ENCODE peak calls at places on chromosomes 12 and 14, in four cellular contexts. One of them, this sample, is unnamed.

GRCh38 chr14:58572092-58572853 is 65.5 kb upstream of the DACT1 start:
- DNase-seq in K562: no peak
- DNase-seq in GM12878: no peak
- DNase-seq in HL-60: no peak
- DNase-seq in this sample: no peak

GRCh38 chr14:105255021-105255507 is 6.7 kb downstream of the BTBD6 start:
- DNase-seq in K562: no peak
- DNase-seq in GM12878: no peak
- DNase-seq in HL-60: no peak
- DNase-seq in this sample: no peak

GRCh38 chr14:65371784-65372183 is 40.7 kb upstream of the FUT8 start:
- DNase-seq in K562: no peak
- DNase-seq in GM12878: no peak
- DNase-seq in HL-60: no peak
- DNase-seq in this sample: no peak

GRCh38 chr14:73879027-73879426 is 7.6 kb upstream of the ZNF410 start:
- DNase-seq in K562: no peak
- DNase-seq in GM12878: no peak
- DNase-seq in HL-60: no peak
- DNase-seq in this sample: no peak

GRCh38 chr14:35405304-35405996 is 901 bp upstream of the NFKBIA start:
- DNase-seq in K562: no peak
- DNase-seq in GM12878: no peak
- DNase-seq in HL-60: no peak
- DNase-seq in this sample: no peak

GRCh38 chr12:6697584-6698351 is 2.8 kb downstream of the PIANP start:
- DNase-seq in K562: peak; percentile 64
- DNase-seq in GM12878: no peak
- DNase-seq in HL-60: peak; percentile 32
- DNase-seq in this sample: no peak

GRCh38 chr14:25042362-25043299 is 7.3 kb downstream of the STXBP6 start:
- DNase-seq in K562: peak; percentile 49
- DNase-seq in GM12878: no peak
- DNase-seq in HL-60: no peak
- DNase-seq in this sample: no peak

GRCh38 chr12:123942911-123943648 is 29.6 kb downstream of the CCDC92 start:
- DNase-seq in K562: no peak
- DNase-seq in GM12878: no peak
- DNase-seq in HL-60: no peak
- DNase-seq in this sample: no peak

GRCh38 chr12:66168410-66168809 is 1.4 kb downstream of the TMBIM4 start:
- DNase-seq in K562: peak; percentile 54
- DNase-seq in GM12878: no peak
- DNase-seq in HL-60: peak; percentile 29
- DNase-seq in this sample: no peak

GRCh38 chr12:128365032-128365431 is 98.1 kb downstream of the TMEM132C start:
- DNase-seq in K562: no peak
- DNase-seq in GM12878: no peak
- DNase-seq in HL-60: no peak
- DNase-seq in this sample: no peak

GRCh38 chr12:53816360-53817020 is 64.7 kb upstream of the CISTR start:
- DNase-seq in K562: no peak
- DNase-seq in GM12878: no peak
- DNase-seq in HL-60: no peak
- DNase-seq in this sample: no peak

GRCh38 chr12:22978962-22979361 is 354.0 kb downstream of the ETNK1 start:
- DNase-seq in K562: no peak
- DNase-seq in GM12878: no peak
- DNase-seq in HL-60: no peak
- DNase-seq in this sample: no peak

GRCh38 chr12:68809190-68810026 is 1.4 kb downstream of the MDM2 start:
- DNase-seq in K562: no peak
- DNase-seq in GM12878: no peak
- DNase-seq in HL-60: no peak
- DNase-seq in this sample: no peak

GRCh38 chr12:168763-169525 is 45.0 kb downstream of the SLC6A12 start:
- DNase-seq in K562: no peak
- DNase-seq in GM12878: no peak
- DNase-seq in HL-60: peak; percentile 17
- DNase-seq in this sample: no peak

GRCh38 chr12:80846930-80847329 is 90.8 kb downstream of the LIN7A start:
- DNase-seq in K562: no peak
- DNase-seq in GM12878: no peak
- DNase-seq in HL-60: no peak
- DNase-seq in this sample: no peak

GRCh38 chr12:129825316-129825715 is 78.5 kb downstream of the TMEM132D start:
- DNase-seq in K562: no peak
- DNase-seq in GM12878: no peak
- DNase-seq in HL-60: no peak
- DNase-seq in this sample: no peak

GRCh38 chr14:68734231-68734732 is 58.6 kb downstream of the ZFP36L1 start:
- DNase-seq in K562: no peak
- DNase-seq in GM12878: peak; percentile 48
- DNase-seq in HL-60: peak; percentile 33
- DNase-seq in this sample: peak; percentile 38

GRCh38 chr12:10722502-10722904 is 620 bp downstream of the YBX3 start:
- DNase-seq in K562: peak; percentile 43
- DNase-seq in GM12878: no peak
- DNase-seq in HL-60: peak; percentile 37
- DNase-seq in this sample: peak; percentile 50

GRCh38 chr12:50567926-50568325 is 63.1 kb downstream of the DIP2B start:
- DNase-seq in K562: no peak
- DNase-seq in GM12878: no peak
- DNase-seq in HL-60: no peak
- DNase-seq in this sample: no peak

GRCh38 chr12:124636138-124636968 is 68.9 kb upstream of the NCOR2 start:
- DNase-seq in K562: peak; percentile 92
- DNase-seq in GM12878: peak; percentile 11
- DNase-seq in HL-60: peak; percentile 22
- DNase-seq in this sample: no peak

GRCh38 chr14:77641534-77642341 is 25.3 kb upstream of the SPTLC2 start:
- DNase-seq in K562: no peak
- DNase-seq in GM12878: peak; percentile 16
- DNase-seq in HL-60: peak; percentile 67
- DNase-seq in this sample: no peak

GRCh38 chr14:105710119-105711057 is 184.0 kb downstream of the TMEM121 start:
- DNase-seq in K562: no peak
- DNase-seq in GM12878: no peak
- DNase-seq in HL-60: no peak
- DNase-seq in this sample: no peak

GRCh38 chr14:43483415-43483814 is 1023.7 kb downstream of the FSCB start:
- DNase-seq in K562: no peak
- DNase-seq in GM12878: no peak
- DNase-seq in HL-60: no peak
- DNase-seq in this sample: no peak

GRCh38 chr12:16984484-16984883 is 378.5 kb upstream of the LMO3 start:
- DNase-seq in K562: no peak
- DNase-seq in GM12878: no peak
- DNase-seq in HL-60: no peak
- DNase-seq in this sample: no peak

GRCh38 chr12:99054601-99055128 is 409.6 kb downstream of the APAF1 start:
- DNase-seq in K562: no peak
- DNase-seq in GM12878: no peak
- DNase-seq in HL-60: no peak
- DNase-seq in this sample: no peak

GRCh38 chr12:51921017-51921725 is 13.9 kb downstream of the ACVRL1 start:
- DNase-seq in K562: no peak
- DNase-seq in GM12878: no peak
- DNase-seq in HL-60: no peak
- DNase-seq in this sample: no peak

GRCh38 chr14:98633380-98633779 is 638.6 kb downstream of the BCL11B start:
- DNase-seq in K562: no peak
- DNase-seq in GM12878: no peak
- DNase-seq in HL-60: no peak
- DNase-seq in this sample: no peak

GRCh38 chr12:63792333-63792732 is 12.6 kb downstream of the RXYLT1 start:
- DNase-seq in K562: no peak
- DNase-seq in GM12878: no peak
- DNase-seq in HL-60: no peak
- DNase-seq in this sample: no peak

GRCh38 chr14:22850944-22851790 is 14.8 kb downstream of the MMP14 start:
- DNase-seq in K562: no peak
- DNase-seq in GM12878: no peak
- DNase-seq in HL-60: peak; percentile 73
- DNase-seq in this sample: no peak

DNA sequence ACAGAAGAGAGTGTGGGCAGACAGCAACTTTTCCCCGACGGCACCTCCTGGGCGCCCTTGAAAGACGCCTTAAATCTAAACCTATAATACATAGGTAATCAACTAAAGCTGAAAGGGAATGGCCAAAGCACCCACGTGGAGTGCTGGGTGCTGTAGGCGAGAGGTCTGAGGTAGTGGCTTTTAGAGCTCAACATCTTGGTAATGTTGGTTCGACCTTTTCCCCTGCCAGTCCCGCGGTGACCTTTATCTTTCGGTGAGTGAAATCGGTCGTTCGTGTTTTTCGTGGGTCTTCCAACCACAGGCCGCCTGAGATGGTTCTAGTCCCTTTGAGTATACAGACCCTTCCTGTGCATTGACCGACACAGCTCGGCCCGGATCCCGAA is 9.1 kb downstream of the OR6S1 start:
- DNase-seq in K562: no peak
- DNase-seq in GM12878: no peak
- DNase-seq in HL-60: peak; percentile 23
- DNase-seq in this sample: no peak
- TF ChIP-seq SPI1 in K562: no peak
- TF ChIP-seq SPI1 in GM12878: no peak
- TF ChIP-seq SPI1 in HL-60: no peak
- TF ChIP-seq SPI1 in this sample: no peak

DNA sequence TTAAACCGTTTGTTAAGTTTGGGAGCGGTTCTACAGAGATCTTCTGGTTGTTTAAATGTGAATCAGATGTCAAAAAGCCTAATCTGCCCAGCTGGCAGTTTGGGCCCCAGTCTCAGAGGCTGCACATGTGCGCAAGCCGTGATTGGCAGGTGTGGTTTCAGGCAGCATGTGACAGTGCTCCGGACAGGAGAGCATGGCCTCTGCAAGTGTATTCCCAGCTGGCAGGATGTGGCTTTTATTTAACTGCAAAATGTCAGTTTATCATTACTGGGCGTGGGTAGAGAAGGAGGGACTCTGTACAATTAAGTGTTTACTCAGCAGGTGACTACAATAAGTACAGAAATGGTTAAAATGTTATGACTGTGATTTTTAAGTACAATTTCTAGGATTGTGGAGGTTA is 77.5 kb downstream of the PELI2 start:
- DNase-seq in K562: no peak
- DNase-seq in GM12878: peak; percentile 30
- DNase-seq in HL-60: peak; percentile 69
- DNase-seq in this sample: no peak
- TF ChIP-seq SPI1 in K562: no peak
- TF ChIP-seq SPI1 in GM12878: no peak
- TF ChIP-seq SPI1 in HL-60: no peak
- TF ChIP-seq SPI1 in this sample: no peak

GRCh38 chr12:114241973-114242434 is 163.9 kb downstream of the TBX5 start:
- DNase-seq in K562: peak; percentile 41
- DNase-seq in GM12878: peak; percentile 8
- DNase-seq in HL-60: no peak
- DNase-seq in this sample: no peak

GRCh38 chr12:114240288-114240687 is 165.7 kb downstream of the TBX5 start:
- DNase-seq in K562: no peak
- DNase-seq in GM12878: no peak
- DNase-seq in HL-60: no peak
- DNase-seq in this sample: no peak

GRCh38 chr12:114248527-114248926 is 157.4 kb downstream of the TBX5 start:
- DNase-seq in K562: no peak
- DNase-seq in GM12878: no peak
- DNase-seq in HL-60: no peak
- DNase-seq in this sample: no peak

DNA sequence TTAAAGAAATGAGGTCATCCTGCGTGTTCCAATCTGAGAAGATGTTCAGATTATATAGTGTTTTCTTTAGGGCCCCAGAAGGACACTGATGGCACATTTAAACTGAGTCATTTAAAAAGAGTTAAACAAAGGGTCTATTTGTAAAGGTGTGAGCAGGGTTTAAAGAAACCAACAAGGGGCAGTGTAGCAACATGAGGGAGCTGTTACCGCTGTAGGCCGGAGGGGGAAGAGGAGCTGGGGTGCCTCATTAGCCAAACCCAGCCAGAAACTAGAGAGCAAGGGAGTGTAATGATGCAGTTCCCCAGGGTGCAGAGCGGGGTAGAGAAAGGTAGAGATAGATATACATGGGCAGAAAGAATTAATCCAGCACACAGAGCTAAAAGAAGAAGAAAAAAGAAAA is 160.4 kb downstream of the TBX5 start:
- DNase-seq in K562: peak; percentile 3
- DNase-seq in GM12878: no peak
- DNase-seq in HL-60: no peak
- DNase-seq in this sample: no peak
- TF ChIP-seq SPI1 in K562: no peak
- TF ChIP-seq SPI1 in GM12878: no peak
- TF ChIP-seq SPI1 in HL-60: no peak
- TF ChIP-seq SPI1 in this sample: no peak

GRCh38 chr12:71848212-71848611 is 8.7 kb downstream of the TBC1D15 start:
- DNase-seq in K562: no peak
- DNase-seq in GM12878: no peak
- DNase-seq in HL-60: no peak
- DNase-seq in this sample: no peak

GRCh38 chr12:71849109-71849851 is 9.7 kb downstream of the TBC1D15 start:
- DNase-seq in K562: no peak
- DNase-seq in GM12878: no peak
- DNase-seq in HL-60: no peak
- DNase-seq in this sample: no peak

GRCh38 chr12:71846322-71846940 is 6.9 kb downstream of the TBC1D15 start:
- DNase-seq in K562: peak; percentile 32
- DNase-seq in GM12878: no peak
- DNase-seq in HL-60: no peak
- DNase-seq in this sample: no peak
- TF ChIP-seq SPI1 in K562: no peak
- TF ChIP-seq SPI1 in GM12878: no peak
- TF ChIP-seq SPI1 in HL-60: no peak
- TF ChIP-seq SPI1 in this sample: no peak

DNA sequence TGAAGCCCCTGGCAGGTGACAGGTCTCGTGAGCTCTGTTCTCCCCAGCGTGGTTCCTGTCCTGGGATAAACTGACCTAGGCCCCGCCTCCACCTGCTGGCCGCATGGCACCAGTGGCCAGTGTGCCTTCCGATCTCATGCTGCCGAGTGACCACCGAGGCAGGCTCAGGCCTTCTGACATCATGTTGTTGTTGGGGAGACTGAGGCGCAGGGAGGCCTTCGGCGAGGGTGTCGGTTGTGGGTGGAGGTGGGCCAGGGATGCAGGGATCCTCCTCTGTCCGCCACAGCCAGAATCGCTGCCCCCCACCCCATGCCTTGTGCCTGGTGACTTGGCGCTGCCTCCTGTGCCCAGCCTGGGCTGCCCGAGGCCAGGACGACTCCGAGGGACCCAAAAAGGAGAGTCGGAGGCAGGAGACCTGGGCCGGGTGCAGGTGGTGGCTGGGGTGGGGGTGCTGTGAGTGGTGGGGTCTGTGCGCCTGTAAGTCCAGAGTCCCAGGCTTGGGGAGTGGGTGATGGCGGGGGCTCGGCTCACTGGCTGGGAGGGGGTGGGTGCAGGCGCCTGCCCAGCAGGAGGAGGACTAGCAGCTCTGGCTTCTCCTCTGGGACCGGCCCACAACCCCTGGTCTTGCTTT is 24.3 kb downstream of the ASPG start:
- DNase-seq in K562: no peak
- DNase-seq in GM12878: no peak
- DNase-seq in HL-60: no peak
- DNase-seq in this sample: no peak
- TF ChIP-seq SPI1 in K562: no peak
- TF ChIP-seq SPI1 in GM12878: no peak
- TF ChIP-seq SPI1 in HL-60: no peak
- TF ChIP-seq SPI1 in this sample: no peak

GRCh38 chr12:20549115-20549719 is 145.9 kb upstream of the SLCO1C1 start:
- DNase-seq in K562: no peak
- DNase-seq in GM12878: no peak
- DNase-seq in HL-60: peak; percentile 19
- DNase-seq in this sample: no peak
- TF ChIP-seq SPI1 in K562: no peak
- TF ChIP-seq SPI1 in GM12878: no peak
- TF ChIP-seq SPI1 in HL-60: no peak
- TF ChIP-seq SPI1 in this sample: no peak

This sample was measured in GM12891.